ENCODE peak calls at places on chromosomes 12 and 14, in eight cellular contexts. U is dorsolateral prefrontal cortex; M is endothelial cell; N is cardiac fibroblast; X is CD4-positive, alpha-beta T cell; Y is esophagus squamous epithelium; J is activated B cell treated with CpG ODN at 0.5 μM for 24 hours; D is upper lobe of right lung. F is an unnamed sample.

GRCh38 chr12:130873106-130873795 is 1.4 kb downstream of the RAN start:
- DNase-seq in U (no peak), M (no peak), N (no peak), X (no peak), Y (no peak), J (no peak), D (no peak), F (no peak)

GRCh38 chr12:113440947-113441782 is 19.0 kb downstream of the SDSL start:
- DNase-seq in U (no peak), M (no peak), N (no peak), X (no peak), Y (no peak), J (no peak), D (no peak), F (no peak)

GRCh38 chr12:48414046-48414445 is 58.3 kb upstream of the ANP32D start:
- DNase-seq in U (peak), M (no peak), N (peak), X (no peak), Y (no peak), J (no peak), D (no peak), F (no peak)

GRCh38 chr14:56339855-56340701 is 221.9 kb downstream of the PELI2 start:
- DNase-seq in U (peak), M (peak), N (peak), X (peak), Y (no peak), J (peak), D (peak), F (peak)

GRCh38 chr12:7905071-7905470 is 30.9 kb downstream of the SLC2A3 start:
- DNase-seq in U (no peak), M (no peak), N (peak), X (no peak), Y (no peak), J (no peak), D (no peak), F (no peak)

GRCh38 chr12:8780389-8780788 is 42.0 kb upstream of the A2ML1 start:
- DNase-seq in U (peak), M (peak), N (peak), X (no peak), Y (no peak), J (no peak), D (no peak), F (no peak)

GRCh38 chr12:77372469-77372868 is 307.1 kb upstream of the E2F7 start:
- DNase-seq in U (no peak), M (no peak), N (no peak), X (no peak), Y (no peak), J (no peak), D (no peak), F (no peak)

GRCh38 chr12:6817056-6817455 is 4.6 kb upstream of the GPR162 start:
- DNase-seq in U (no peak), M (no peak), N (no peak), X (no peak), Y (no peak), J (no peak), D (no peak), F (no peak)

GRCh38 chr12:28807535-28807934 is 341.5 kb upstream of the FAR2 start:
- DNase-seq in U (no peak), M (no peak), N (no peak), X (no peak), Y (no peak), J (no peak), D (no peak), F (no peak)

GRCh38 chr12:112907415-112908157 is 824 bp downstream of the OAS1 start:
- DNase-seq in U (no peak), M (no peak), N (no peak), X (no peak), Y (no peak), J (no peak), D (no peak), F (no peak)

GRCh38 chr12:6367065-6367968 is 8.0 kb downstream of the SCNN1A start:
- DNase-seq in U (no peak), M (no peak), N (peak), X (no peak), Y (no peak), J (no peak), D (no peak), F (no peak)

GRCh38 chr12:28459481-28459880 is 269.2 kb downstream of the CCDC91 start:
- DNase-seq in U (no peak), M (no peak), N (no peak), X (no peak), Y (no peak), J (no peak), D (no peak), F (no peak)

DNA sequence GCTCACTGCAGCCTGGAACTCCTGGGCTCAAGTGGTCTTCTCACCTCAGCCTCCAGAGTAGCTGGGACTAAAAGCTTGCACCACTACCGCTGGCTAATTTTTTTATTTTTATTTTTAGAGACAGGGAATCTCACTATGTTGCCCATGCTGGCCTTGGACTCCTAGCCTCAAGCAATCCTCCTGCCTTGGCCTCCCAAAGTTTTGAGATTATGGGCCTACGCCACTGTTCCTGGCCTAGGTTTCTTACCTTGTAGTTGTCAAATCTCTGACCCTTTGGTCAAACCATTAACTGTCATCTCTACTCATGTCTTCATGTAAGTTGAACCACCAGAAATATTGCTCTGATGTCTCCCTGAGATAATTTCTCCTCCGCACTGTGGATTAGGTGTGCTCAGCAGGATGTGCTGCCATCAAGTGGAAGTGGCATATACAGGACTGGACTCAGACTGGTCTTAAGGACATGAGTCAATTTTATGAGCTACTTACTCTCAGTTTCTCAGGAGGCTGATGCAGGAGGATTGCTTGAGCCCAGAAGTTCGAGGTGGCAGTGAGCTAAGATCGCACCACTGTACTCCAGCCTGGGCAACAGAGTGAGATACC is 28.5 kb downstream of the ACTR6 start:
- DNase-seq in U (no peak), M (no peak), N (peak), X (no peak), Y (no peak), J (no peak), D (no peak), F (no peak)
- TF ChIP-seq CTCF in U (no peak), M (no peak), N (no peak), X (no peak), Y (no peak), J (no peak), D (no peak), F (no peak)

GRCh38 chr12:68375701-68376469 is 43.7 kb upstream of the MDM1 start:
- DNase-seq in U (peak), M (no peak), N (no peak), X (no peak), Y (no peak), J (no peak), D (no peak), F (no peak)
- TF ChIP-seq CTCF in U (no peak), M (no peak), N (no peak), X (no peak), Y (no peak), J (no peak), D (no peak), F (no peak)

DNA sequence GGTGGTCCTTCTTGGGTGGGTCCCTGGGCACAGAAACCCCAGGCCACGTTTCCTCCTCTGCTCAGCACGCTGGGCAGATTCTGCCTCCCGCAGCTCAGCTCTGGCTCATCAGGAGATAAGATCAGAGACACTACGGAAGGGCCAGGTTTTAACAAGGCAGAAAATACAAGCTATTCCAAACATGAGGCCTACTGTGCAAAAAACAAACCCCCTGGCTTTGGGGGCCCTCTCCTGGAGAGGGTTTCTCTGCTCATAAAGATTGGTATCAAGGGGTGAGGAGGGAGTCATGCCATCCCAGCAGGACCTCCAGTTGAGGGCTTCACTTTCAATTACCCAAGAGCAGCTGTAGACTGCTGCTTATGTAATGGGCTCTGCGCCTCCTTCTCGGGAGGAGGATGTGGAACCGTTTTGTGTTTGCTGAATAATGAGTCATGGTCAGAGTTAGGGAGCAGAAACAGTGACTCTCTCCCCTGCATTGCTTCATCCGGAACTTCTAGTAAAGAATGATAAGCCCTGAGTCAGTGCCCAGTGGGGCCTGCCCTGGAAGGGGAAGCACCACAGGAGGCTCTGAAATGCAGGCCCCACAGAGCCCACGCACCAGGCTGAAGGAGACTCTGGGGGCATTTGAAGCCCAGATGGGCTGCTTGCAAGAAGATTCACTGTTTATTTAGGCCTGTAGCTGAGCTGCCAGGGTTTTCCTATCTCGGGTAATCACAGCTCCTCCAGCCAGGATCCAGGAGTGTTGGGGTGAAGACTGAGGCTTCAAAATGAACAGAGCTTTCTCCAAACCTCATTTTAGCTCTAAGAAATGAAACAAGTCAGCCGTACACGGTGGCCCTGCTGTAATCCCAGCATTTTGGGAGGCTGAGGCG is 79.3 kb downstream of the SSPN start:
- DNase-seq in U (no peak), M (no peak), N (peak), X (no peak), Y (peak), J (peak), D (peak), F (no peak)
- TF ChIP-seq CTCF in U (peak), M (no peak), N (peak), X (no peak), Y (no peak), J (no peak), D (no peak), F (no peak)

DNA sequence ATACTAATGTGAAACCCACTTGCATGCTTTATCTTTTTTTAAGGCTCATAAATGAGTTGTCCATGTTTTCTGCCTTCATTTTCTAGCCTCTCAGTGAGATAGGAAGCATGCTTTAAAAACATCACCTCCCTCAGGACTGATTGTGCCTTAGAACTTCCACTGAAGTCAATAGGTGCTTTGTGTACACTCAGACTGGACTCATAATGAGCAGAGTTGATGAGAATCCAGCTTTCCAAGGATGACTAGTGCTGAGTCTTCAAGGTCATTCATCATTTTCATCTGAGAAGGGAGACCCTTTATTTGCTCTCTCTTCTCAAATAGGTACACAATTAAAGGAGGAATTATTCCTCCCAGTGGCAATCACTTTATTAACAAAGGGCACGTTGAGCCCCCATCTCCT is 210.9 kb upstream of the PRKD1 start:
- DNase-seq in U (no peak), M (no peak), N (no peak), X (no peak), Y (no peak), J (no peak), D (no peak), F (no peak)
- TF ChIP-seq CTCF in U (no peak), M (no peak), N (no peak), X (no peak), Y (no peak), J (no peak), D (no peak), F (no peak)

GRCh38 chr14:61196034-61196433 is 85.1 kb downstream of the TMEM30B start:
- DNase-seq in U (no peak), M (no peak), N (no peak), X (no peak), Y (no peak), J (no peak), D (no peak), F (no peak)
- TF ChIP-seq CTCF in U (no peak), M (no peak), N (peak), X (no peak), Y (no peak), J (no peak), D (no peak), F (no peak)

F was measured in natural killer cell.